ENCODE peak calls at places on chromosomes 12 and 14, in nine cellular contexts. F is neuronal stem cell; R is CD4-positive, CD25-positive, alpha-beta regulatory T cell; E is IMR-90; J is heart right ventricle; Q is A549; P is AG04450; V is thoracic aorta; X is GM23338. S is an unnamed sample.
A peak's percentile ranks its signal among the peaks of the same experiment; 100 is the strongest.

GRCh38 chr12:125593269-125593668 is 528.0 kb downstream of the AACS start:
- DNase-seq in F (no peak), P (no peak), Q (no peak), J (no peak), V (no peak), R (no peak), E (no peak), X (no peak), S (no peak)

GRCh38 chr12:32466986-32467711 is 67.8 kb downstream of the FGD4 start:
- DNase-seq in V (no peak), E (no peak), X (no peak), Q (no peak), R (no peak), J (no peak), P (no peak), F (no peak), S (no peak)

GRCh38 chr14:25006961-25007795 is 42.8 kb downstream of the STXBP6 start:
- DNase-seq in E (peak; percentile 95), F (no peak), R (no peak), Q (peak; percentile 72), J (peak; percentile 7), V (no peak), P (peak; percentile 8), X (no peak), S (no peak)

GRCh38 chr12:11973396-11973795 is 97.3 kb upstream of the BCL2L14 start:
- DNase-seq in J (no peak), Q (no peak), V (no peak), E (no peak), P (no peak), R (no peak), X (no peak), F (no peak), S (no peak)

GRCh38 chr12:45183263-45183662 is 32.6 kb upstream of the ANO6 start:
- DNase-seq in J (no peak), X (no peak), F (no peak), R (no peak), Q (peak; percentile 12), P (no peak), V (no peak), E (peak; percentile 31), S (no peak)

GRCh38 chr14:23121401-23121800 is 2.3 kb upstream of the CEBPE start:
- DNase-seq in Q (no peak), J (peak; percentile 45), X (no peak), R (no peak), F (no peak), E (peak; percentile 57), V (no peak), P (no peak), S (peak; percentile 36)

GRCh38 chr14:93991649-93992048 is 5.5 kb upstream of the CCDC197 start:
- DNase-seq in R (no peak), Q (no peak), E (no peak), F (no peak), V (no peak), X (no peak), J (no peak), P (no peak), S (no peak)

GRCh38 chr12:110165540-110166159 is 41.5 kb downstream of the IFT81 start:
- DNase-seq in X (peak; percentile 81), Q (no peak), F (no peak), V (no peak), J (no peak), R (no peak), P (no peak), E (no peak), S (peak; percentile 30)

GRCh38 chr14:94472842-94473241 is 3.2 kb downstream of the SERPINA9 start:
- DNase-seq in X (no peak), P (no peak), Q (no peak), J (no peak), E (no peak), V (no peak), R (no peak), F (no peak), S (no peak)

GRCh38 chr14:42654707-42655106 is 1048.0 kb downstream of the LRFN5 start:
- DNase-seq in J (no peak), F (no peak), Q (no peak), R (no peak), P (no peak), X (peak; percentile 57), V (no peak), E (no peak), S (no peak)

GRCh38 chr12:124078800-124079199 is 105.8 kb downstream of the ZNF664 start:
- DNase-seq in X (no peak), V (no peak), E (no peak), R (no peak), P (no peak), F (no peak), Q (no peak), J (no peak), S (no peak)

GRCh38 chr12:78179346-78179745 is 348.7 kb downstream of the NAV3 start:
- DNase-seq in F (no peak), V (no peak), J (no peak), R (no peak), E (no peak), X (no peak), Q (no peak), P (no peak), S (no peak)

GRCh38 chr14:71355324-71356201 is 448.3 kb downstream of the PCNX1 start:
- DNase-seq in V (no peak), E (peak; percentile 68), R (no peak), X (peak; percentile 26), F (no peak), Q (no peak), P (no peak), J (peak; percentile 45), S (peak; percentile 41)

GRCh38 chr14:73027546-73027945 is 640 bp upstream of the ZFYVE1 start:
- DNase-seq in R (no peak), J (no peak), E (no peak), X (no peak), F (no peak), P (no peak), V (no peak), Q (no peak), S (no peak)

GRCh38 chr14:51160871-51161270 is 66.0 kb upstream of the TRIM9 start:
- DNase-seq in V (no peak), P (no peak), F (no peak), R (no peak), Q (no peak), J (no peak), E (no peak), X (no peak), S (no peak)

GRCh38 chr12:12801649-12802048 is 11.5 kb upstream of the DDX47 start:
- DNase-seq in J (no peak), F (no peak), P (no peak), V (no peak), X (no peak), E (no peak), Q (no peak), R (no peak), S (no peak)

GRCh38 chr12:107984973-107985372 is 144.1 kb upstream of the WSCD2 start:
- DNase-seq in Q (no peak), F (no peak), X (no peak), V (no peak), R (no peak), E (no peak), P (no peak), J (no peak), S (no peak)

GRCh38 chr12:104365921-104366410 is 62.4 kb downstream of the EID3 start:
- DNase-seq in E (no peak), P (no peak), X (no peak), V (no peak), R (no peak), F (no peak), J (no peak), Q (no peak), S (no peak)

GRCh38 chr12:12899530-12900380 is 8.4 kb downstream of the GPRC5A start:
- DNase-seq in X (no peak), E (peak; percentile 98), V (no peak), R (no peak), P (peak; percentile 94), F (no peak), J (no peak), Q (peak; percentile 76), S (peak; percentile 71)

GRCh38 chr12:95942106-95942531 is 295 bp downstream of the CCDC38 start:
- DNase-seq in J (no peak), F (peak; percentile 47), P (no peak), X (peak; percentile 80), R (no peak), V (no peak), E (no peak), Q (no peak), S (no peak)

GRCh38 chr12:132285311-132285741 is 44.1 kb downstream of the GALNT9 start:
- DNase-seq in X (no peak), J (no peak), F (no peak), E (no peak), Q (no peak), P (no peak), V (no peak), R (no peak), S (no peak)

GRCh38 chr14:90678420-90678819 is 137.8 kb downstream of the TTC7B start:
- DNase-seq in J (no peak), V (no peak), R (no peak), F (no peak), P (no peak), E (peak; percentile 60), Q (no peak), X (no peak), S (no peak)

GRCh38 chr12:99523853-99524252 is 123.7 kb upstream of the GARIN6 start:
- DNase-seq in E (no peak), X (no peak), J (no peak), F (no peak), V (no peak), Q (no peak), R (no peak), P (no peak), S (no peak)
- H3K4me3 ChIP-seq in E (no peak overlapping the region), X (no peak overlapping the region), J (no peak overlapping the region), F (no peak overlapping the region), V (no peak overlapping the region), Q (no peak overlapping the region), R (no peak overlapping the region), P (no peak overlapping the region), S (no peak overlapping the region)

GRCh38 chr12:6460751-6461371 is 9.0 kb downstream of the TAPBPL start:
- DNase-seq in X (no peak), E (no peak), R (no peak), F (no peak), V (no peak), J (no peak), Q (no peak), P (no peak), S (no peak)
- H3K4me3 ChIP-seq in X (no peak overlapping the region), E (no peak overlapping the region), R (peak overlapping the region; percentile 74), F (no peak overlapping the region), V (no peak overlapping the region), J (no peak overlapping the region), Q (no peak overlapping the region), P (no peak overlapping the region), S (no peak overlapping the region)

GRCh38 chr14:69636051-69636639 is 24.7 kb downstream of the SUSD6 start:
- DNase-seq in E (no peak), J (peak; percentile 25), R (no peak), F (no peak), P (no peak), V (no peak), Q (no peak), X (no peak), S (no peak)
- H3K4me3 ChIP-seq in E (no peak overlapping the region), J (no peak overlapping the region), R (peak overlapping the region; percentile 67), F (no peak overlapping the region), P (no peak overlapping the region), V (no peak overlapping the region), Q (no peak overlapping the region), X (no peak overlapping the region), S (no peak overlapping the region)

GRCh38 chr12:16610006-16610520 is 4.1 kb upstream of the LMO3 start:
- DNase-seq in R (no peak), V (no peak), P (no peak), X (no peak), J (no peak), E (no peak), Q (no peak), F (no peak), S (no peak)
- H3K4me3 ChIP-seq in R (no peak overlapping the region), V (peak overlapping the region; percentile 79), P (no peak overlapping the region), X (peak overlapping the region; percentile 85), J (no peak overlapping the region), E (no peak overlapping the region), Q (no peak overlapping the region), F (no peak overlapping the region), S (no peak overlapping the region)

S was measured in GM06990.